ENCODE peak calls at places on chromosomes 2 and 18, in five cellular contexts. V is GM23248, G is fibroblast of mammary gland, I is NCI-H524 treated with DMSO at 0.1 percent for 48 hours, T is cardiac fibroblast. W is an unnamed sample.

GRCh38 chr2:69385443-69386151 is 1.4 kb downstream of the GFPT1 start:
- DNase-seq in V (peak), G (peak), I (no peak), T (peak), W (no peak)

GRCh38 chr2:189336276-189336975 is 104.8 kb upstream of the WDR75 start:
- DNase-seq in V (peak), G (peak), I (no peak), T (no peak), W (no peak)

GRCh38 chr2:136257893-136258292 is 139.9 kb upstream of the CXCR4 start:
- DNase-seq in V (no peak), G (no peak), I (no peak), T (no peak), W (no peak)

GRCh38 chr2:172938713-172939375 is 136.8 kb upstream of the MAP3K20 start:
- DNase-seq in V (no peak), G (no peak), I (no peak), T (peak), W (peak)

GRCh38 chr2:29606105-29606871 is 315.1 kb downstream of the ALK start:
- DNase-seq in V (peak), G (peak), I (no peak), T (peak), W (peak)

GRCh38 chr2:99803846-99804245 is 314.0 kb upstream of the REV1 start:
- DNase-seq in V (no peak), G (no peak), I (no peak), T (no peak), W (no peak)

GRCh38 chr2:69933839-69934613 is 19.1 kb downstream of the MXD1 start:
- DNase-seq in V (peak), G (peak), I (no peak), T (peak), W (no peak)

GRCh38 chr2:159939946-159940345 is 122.5 kb downstream of the PLA2R1 start:
- DNase-seq in V (peak), G (peak), I (peak), T (peak), W (peak)

GRCh38 chr2:84989422-84989821 is 18.5 kb downstream of the KCMF1 start:
- DNase-seq in V (peak), G (no peak), I (no peak), T (no peak), W (no peak)

GRCh38 chr2:49037197-49037596 is 117.1 kb downstream of the FSHR start:
- DNase-seq in V (no peak), G (no peak), I (no peak), T (no peak), W (no peak)

GRCh38 chr2:77479895-77480294 is 42.3 kb downstream of the LRRTM4 start:
- DNase-seq in V (no peak), G (no peak), I (no peak), T (no peak), W (no peak)

GRCh38 chr18:59005266-59005665 is 134.4 kb upstream of the SEC11C start:
- DNase-seq in V (peak), G (peak), I (no peak), T (peak), W (peak)

GRCh38 chr2:133713049-133713580 is 144.9 kb upstream of the NCKAP5 start:
- DNase-seq in V (no peak), G (no peak), I (no peak), T (no peak), W (no peak)

GRCh38 chr2:237866119-237866621 is 6.7 kb downstream of the RAMP1 start:
- DNase-seq in V (peak), G (peak), I (no peak), T (peak), W (no peak)

GRCh38 chr2:160490760-160491367 is 2.7 kb downstream of the RBMS1 start:
- DNase-seq in V (peak), G (peak), I (no peak), T (no peak), W (no peak)

GRCh38 chr18:63189817-63190216 is 129.8 kb downstream of the BCL2 start:
- DNase-seq in V (no peak), G (no peak), I (no peak), T (no peak), W (no peak)

GRCh38 chr2:105576440-105577241 is 168.1 kb upstream of the NCK2 start:
- DNase-seq in V (peak), G (peak), I (peak), T (peak), W (peak)

GRCh38 chr2:204110250-204111183 is 174.0 kb downstream of the ICOS start:
- DNase-seq in V (peak), G (peak), I (no peak), T (peak), W (peak)

GRCh38 chr2:27236626-27237025 is 19.5 kb downstream of the CAD start:
- DNase-seq in V (no peak), G (no peak), I (no peak), T (no peak), W (no peak)

GRCh38 chr2:120231564-120231973 is 8.4 kb upstream of the TMEM185B start:
- DNase-seq in V (no peak), G (no peak), I (no peak), T (no peak), W (no peak)

GRCh38 chr2:241798631-241799521 is 10.1 kb upstream of the NEU4 start:
- DNase-seq in V (no peak), G (no peak), I (no peak), T (no peak), W (no peak)

GRCh38 chr2:221731432-221731831 is 159.3 kb upstream of the EPHA4 start:
- DNase-seq in V (peak), G (peak), I (no peak), T (no peak), W (no peak)

GRCh38 chr2:176120369-176121307 is 1.9 kb upstream of the HOXD9 start:
- DNase-seq in V (no peak), G (no peak), I (no peak), T (no peak), W (no peak)

GRCh38 chr2:43427032-43427424 is 168.8 kb downstream of the THADA start:
- DNase-seq in V (no peak), G (no peak), I (no peak), T (no peak), W (no peak)

GRCh38 chr18:43422483-43422882 is 145.2 kb upstream of the SYT4 start:
- DNase-seq in V (peak), G (no peak), I (no peak), T (peak), W (no peak)

W was measured in foreskin melanocyte.